ENCODE peak calls at places on chromosome 7, in seven cellular contexts. I, F, J, N, R, U and S are unnamed samples.

GRCh38 chr7:156475666-156476065 is 164.9 kb upstream of the RNF32 start:
- DNase-seq in I (no peak), J (no peak), U (no peak), F (no peak), R (no peak), N (peak), S (no peak)

GRCh38 chr7:44101304-44101965 is 2.7 kb upstream of the AEBP1 start:
- DNase-seq in J (no peak), R (no peak), N (no peak), F (no peak), U (no peak), I (no peak), S (no peak)

GRCh38 chr7:12687213-12688171 is at the start of gene ARL4A:
- DNase-seq in F (peak), J (peak), R (peak), I (peak), N (peak), U (peak), S (peak)

GRCh38 chr7:64951250-64951848 is 39.5 kb downstream of the ZNF117 start:
- DNase-seq in F (no peak), U (peak), N (peak), J (peak), R (no peak), I (peak), S (no peak)

GRCh38 chr7:50369408-50370026 is 65.0 kb downstream of the IKZF1 start:
- DNase-seq in R (no peak), N (no peak), F (peak), I (peak), J (peak), U (peak), S (no peak)

GRCh38 chr7:2729893-2730716 is 42.1 kb downstream of the AMZ1 start:
- DNase-seq in J (no peak), F (no peak), U (no peak), I (no peak), N (no peak), R (no peak), S (no peak)

GRCh38 chr7:6252748-6253147 is 19.7 kb downstream of the CYTH3 start:
- DNase-seq in R (no peak), U (no peak), N (no peak), F (no peak), I (no peak), J (peak), S (no peak)

GRCh38 chr7:148436135-148436534 is 154.4 kb upstream of the C7orf33 start:
- DNase-seq in N (no peak), U (no peak), J (no peak), R (no peak), I (no peak), F (no peak), S (no peak)

GRCh38 chr7:73900286-73900685 is 39.3 kb downstream of the TMEM270 start:
- DNase-seq in J (no peak), U (no peak), R (no peak), N (no peak), F (no peak), I (no peak), S (no peak)

GRCh38 chr7:44046321-44047061 is 2.0 kb downstream of the DBNL start:
- DNase-seq in J (no peak), F (no peak), I (no peak), R (no peak), U (peak), N (no peak), S (no peak)

GRCh38 chr7:132276986-132277716 is 299.1 kb downstream of the PLXNA4 start:
- DNase-seq in F (no peak), N (peak), U (no peak), R (no peak), I (no peak), J (peak), S (no peak)

GRCh38 chr7:70016044-70016770 is 417.9 kb downstream of the AUTS2 start:
- DNase-seq in U (no peak), N (peak), R (no peak), F (no peak), J (no peak), I (no peak), S (no peak)

GRCh38 chr7:152849128-152849527 is 89.6 kb downstream of the ACTR3B start:
- DNase-seq in J (no peak), I (no peak), F (no peak), U (no peak), R (no peak), N (no peak), S (no peak)

GRCh38 chr7:139035588-139036353 is at the start of gene ZC3HAV1L:
- DNase-seq in U (no peak), J (peak), N (peak), I (peak), F (no peak), R (peak), S (peak)

GRCh38 chr7:17941171-17941490 is 837 bp upstream of the SNX13 start:
- DNase-seq in I (no peak), N (peak), R (no peak), J (peak), F (no peak), U (peak), S (no peak)

GRCh38 chr7:93150200-93150835 is 2.1 kb upstream of the SAMD9L start:
- DNase-seq in F (no peak), R (no peak), N (no peak), J (peak), U (no peak), I (no peak), S (no peak)

GRCh38 chr7:20236790-20237189 is 19.6 kb upstream of the MACC1 start:
- DNase-seq in F (no peak), N (no peak), U (no peak), J (peak), R (no peak), I (no peak), S (no peak)

GRCh38 chr7:140691368-140692045 is 5.0 kb upstream of the NDUFB2 start:
- DNase-seq in U (no peak), R (no peak), J (no peak), N (no peak), F (no peak), I (no peak), S (no peak)

GRCh38 chr7:46580756-46581155 is 659.7 kb upstream of the IGFBP3 start:
- DNase-seq in J (no peak), F (no peak), U (no peak), N (no peak), R (no peak), I (no peak), S (no peak)

GRCh38 chr7:16015981-16016380 is 329.5 kb upstream of the MEOX2 start:
- DNase-seq in U (no peak), F (no peak), I (no peak), N (no peak), R (no peak), J (no peak), S (no peak)

GRCh38 chr7:87001214-87001613 is 58.2 kb downstream of the ELAPOR2 start:
- DNase-seq in F (no peak), I (no peak), J (peak), R (no peak), U (no peak), N (no peak), S (no peak)

GRCh38 chr7:79308176-79308575 is 145.3 kb downstream of the MAGI2 start:
- DNase-seq in F (no peak), U (no peak), R (no peak), I (no peak), J (peak), N (peak), S (no peak)

GRCh38 chr7:94452257-94452656 is 57.4 kb upstream of the CASD1 start:
- DNase-seq in F (no peak), I (no peak), N (no peak), U (no peak), R (no peak), J (no peak), S (no peak)

GRCh38 chr7:135900186-135900585 is 77.0 kb downstream of the MTPN start:
- DNase-seq in I (no peak), N (no peak), J (no peak), R (no peak), U (no peak), F (no peak), S (no peak)

GRCh38 chr7:77746164-77746823 is 50.0 kb downstream of the RSBN1L start:
- DNase-seq in F (no peak), R (no peak), J (no peak), N (no peak), U (no peak), I (no peak), S (no peak)

GRCh38 chr7:79332091-79332490 is 121.4 kb downstream of the MAGI2 start:
- DNase-seq in I (no peak), U (no peak), F (no peak), R (no peak), J (no peak), N (no peak), S (no peak)

GRCh38 chr7:108051449-108051848 is 48.5 kb upstream of the LAMB1 start:
- DNase-seq in I (no peak), U (no peak), J (no peak), R (no peak), F (no peak), N (no peak), S (no peak)

GRCh38 chr7:22094413-22095304 is 149.0 kb upstream of the CDCA7L start:
- DNase-seq in N (no peak), R (no peak), J (no peak), I (no peak), U (peak), F (no peak), S (no peak)

GRCh38 chr7:12111461-12112405 is 99.4 kb upstream of the TMEM106B start:
- DNase-seq in N (no peak), R (peak), J (no peak), U (peak), I (no peak), F (peak), S (no peak)

GRCh38 chr7:56092789-56093531 is at the start of gene PHKG1:
- DNase-seq in N (peak), U (no peak), F (no peak), R (peak), J (peak), I (no peak), S (no peak)

GRCh38 chr7:4221043-4221442 is 461.1 kb upstream of the FOXK1 start:
- DNase-seq in R (no peak), U (no peak), F (no peak), N (no peak), I (no peak), J (no peak), S (no peak)

GRCh38 chr7:4227105-4228010 is 454.7 kb upstream of the FOXK1 start:
- DNase-seq in U (no peak), R (no peak), J (no peak), N (no peak), I (no peak), F (no peak), S (no peak)

GRCh38 chr7:4225352-4225751 is 456.7 kb upstream of the FOXK1 start:
- DNase-seq in N (no peak), I (no peak), F (no peak), R (peak), U (no peak), J (no peak), S (no peak)

GRCh38 chr7:4230352-4230751 is 451.7 kb upstream of the FOXK1 start:
- DNase-seq in F (no peak), U (no peak), N (no peak), I (no peak), J (no peak), R (no peak), S (no peak)

DNA sequence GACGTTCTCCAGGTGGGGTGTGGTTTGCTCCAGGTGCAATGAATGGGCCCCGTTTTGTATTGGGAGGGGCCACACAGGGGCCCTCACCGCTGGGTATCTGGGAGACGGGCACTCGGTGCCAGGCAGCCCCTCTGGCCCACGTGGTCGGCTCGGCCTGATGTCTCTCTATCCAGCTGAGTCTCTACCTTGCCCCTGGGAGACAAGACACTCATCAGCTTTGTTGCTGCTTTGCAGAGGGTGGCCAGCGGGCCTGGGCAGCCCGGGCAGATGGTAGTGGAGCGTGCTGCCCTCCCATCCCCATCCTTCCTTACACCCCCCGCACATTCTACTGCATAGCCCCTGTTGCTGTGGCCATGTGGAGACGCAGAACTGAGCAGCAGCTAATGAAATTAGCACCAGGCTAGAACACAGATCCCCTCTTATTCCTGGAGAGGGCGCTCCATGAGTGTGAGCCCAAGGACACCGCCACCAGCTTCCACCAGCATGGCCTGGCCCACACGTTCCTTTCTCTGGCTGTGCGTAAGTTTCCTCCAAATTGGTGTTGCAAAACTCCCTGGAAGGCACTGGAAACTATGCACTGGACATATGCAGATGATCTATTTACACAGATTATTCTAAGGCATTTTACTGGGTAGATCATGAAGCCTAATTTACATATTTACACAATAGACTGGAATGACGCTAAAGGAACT is 455.8 kb upstream of the FOXK1 start:
- DNase-seq in J (no peak), R (no peak), F (no peak), N (no peak), U (no peak), I (no peak), S (no peak)
- TF ChIP-seq CTCF in J (no peak), R (no peak), F (no peak), N (no peak), U (no peak), I (no peak), S (no peak)

GRCh38 chr7:1691601-1692499 is 21.8 kb downstream of the ELFN1 start:
- DNase-seq in I (no peak), F (no peak), R (peak), J (peak), N (no peak), U (no peak), S (peak)
- TF ChIP-seq CTCF in I (no peak), F (no peak), R (no peak), J (no peak), N (no peak), U (no peak), S (no peak)

GRCh38 chr7:154474903-154475520 is 422.8 kb downstream of the DPP6 start:
- DNase-seq in I (no peak), N (no peak), J (no peak), U (no peak), R (no peak), F (no peak), S (no peak)
- TF ChIP-seq CTCF in I (no peak), N (no peak), J (no peak), U (no peak), R (no peak), F (no peak), S (no peak)

DNA sequence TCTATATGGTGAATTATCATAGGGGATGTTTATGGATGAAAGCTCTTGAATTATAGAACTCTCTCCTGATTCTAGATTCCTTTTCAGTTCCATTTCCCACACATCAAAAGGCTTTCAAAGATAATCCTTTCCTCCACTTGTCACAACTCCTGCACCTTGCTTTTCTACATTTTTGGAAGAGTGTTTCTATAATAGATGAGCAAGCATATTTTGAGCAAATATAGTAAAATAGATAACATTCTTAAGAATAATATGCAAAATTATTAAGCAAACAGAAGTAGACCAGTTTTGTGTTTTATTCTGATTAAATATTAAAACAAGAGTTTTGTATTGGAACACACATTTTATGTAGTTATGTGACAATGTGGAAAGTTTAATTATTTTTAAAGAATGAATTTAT is 340.7 kb downstream of the EXOC4 start:
- DNase-seq in I (no peak), J (no peak), F (no peak), R (no peak), U (no peak), N (no peak), S (no peak)
- TF ChIP-seq CTCF in I (no peak), J (no peak), F (no peak), R (no peak), U (no peak), N (no peak), S (no peak)

DNA sequence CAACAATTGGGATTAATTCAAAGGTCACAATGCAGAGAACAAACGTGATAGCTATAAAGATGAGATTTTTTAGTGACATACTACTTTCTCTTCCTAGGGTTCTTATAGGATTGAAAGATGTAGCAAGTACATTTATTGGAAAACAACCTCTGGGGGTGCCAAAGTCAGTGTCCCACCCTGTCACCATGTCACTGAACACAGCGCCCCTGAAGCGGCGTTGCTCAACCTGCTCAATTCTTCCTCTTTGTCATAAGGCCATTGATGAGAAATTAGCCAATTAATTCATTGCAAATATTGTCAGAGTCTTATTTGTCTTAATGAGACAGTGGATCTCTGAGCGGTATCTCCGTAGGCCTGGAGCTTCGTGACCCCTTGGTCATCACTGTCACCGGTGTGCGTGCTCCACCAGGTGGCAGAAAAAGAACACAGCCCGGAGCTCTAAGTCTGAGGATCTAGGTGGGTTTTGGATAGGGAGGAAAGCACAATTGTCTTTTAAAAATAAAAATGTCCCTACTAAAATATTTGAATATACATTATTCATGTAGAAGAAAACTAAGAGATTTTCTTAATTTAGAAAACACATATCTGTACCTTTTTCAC is 362.6 kb downstream of the PAXIP1 start:
- DNase-seq in J (no peak), U (peak), F (peak), N (peak), R (no peak), I (no peak), S (no peak)
- TF ChIP-seq CTCF in J (no peak), U (peak), F (peak), N (no peak), R (no peak), I (no peak), S (no peak)

GRCh38 chr7:117384693-117385092 is 42.6 kb downstream of the ASZ1 start:
- DNase-seq in U (no peak), N (no peak), R (no peak), F (no peak), I (no peak), J (no peak), S (no peak)

GRCh38 chr7:117386125-117386709 is 41.1 kb downstream of the ASZ1 start:
- DNase-seq in I (no peak), N (no peak), J (no peak), F (no peak), U (no peak), R (no peak), S (no peak)

GRCh38 chr7:117381357-117381756 is 45.9 kb downstream of the ASZ1 start:
- DNase-seq in U (no peak), F (no peak), J (no peak), I (no peak), N (no peak), R (no peak), S (no peak)

GRCh38 chr7:117383826-117384225 is 43.5 kb downstream of the ASZ1 start:
- DNase-seq in I (no peak), N (no peak), U (no peak), R (no peak), F (no peak), J (no peak), S (no peak)

DNA sequence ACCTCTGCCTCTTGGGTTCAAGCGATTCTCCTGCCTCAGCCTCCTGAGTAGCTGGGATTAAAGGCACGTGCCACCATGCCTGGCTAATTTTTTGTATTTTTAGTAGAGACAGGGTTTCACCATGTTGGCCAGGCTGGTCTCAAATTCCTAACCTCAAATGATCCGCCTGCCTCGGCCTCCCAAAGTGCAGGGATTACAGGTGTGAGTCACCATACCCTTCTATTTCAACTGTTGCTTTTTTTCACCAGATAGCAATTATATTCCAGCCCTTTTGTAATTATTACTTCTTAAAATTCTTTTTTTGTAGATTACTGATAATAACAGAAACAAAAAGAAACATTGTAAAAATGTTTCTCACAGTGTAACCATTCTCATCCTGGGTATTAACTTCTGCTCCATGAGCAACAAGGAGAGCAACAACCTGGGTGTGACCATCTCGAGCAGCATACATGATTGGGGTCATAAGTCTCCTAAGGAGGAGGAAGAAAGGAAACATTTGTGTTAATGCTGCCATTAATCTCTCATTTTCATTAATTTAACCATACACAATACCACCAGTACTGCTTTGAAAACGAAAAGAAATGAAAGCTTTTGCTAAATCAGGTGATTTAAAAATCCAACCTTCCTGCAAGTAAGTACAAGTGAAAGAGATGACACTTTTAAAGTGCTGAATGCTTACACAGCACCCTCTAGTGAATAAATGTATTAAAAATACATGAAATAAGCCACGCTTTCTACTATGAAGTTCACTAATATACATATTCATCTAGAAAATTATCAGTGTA is 41.8 kb downstream of the ASZ1 start:
- DNase-seq in F (no peak), R (no peak), J (peak), N (no peak), U (peak), I (peak), S (no peak)
- TF ChIP-seq CTCF in F (no peak), R (peak), J (peak), N (peak), U (peak), I (peak), S (no peak)